ENCODE peak calls at places on chromosomes 1 and 21, in four cellular contexts. V is fibroblast of mammary gland, W is pancreas, P is AG04450. G is an unnamed sample.

GRCh38 chr1:55445416-55445815 is 230.3 kb upstream of the USP24 start:
- DNase-seq in V (no peak), W (no peak), P (no peak), G (no peak)

GRCh38 chr1:227043755-227044154 is 103.7 kb downstream of the COQ8A start:
- DNase-seq in V (peak), W (no peak), P (peak), G (no peak)

GRCh38 chr1:181793826-181794225 is 267.7 kb downstream of the ZNF648 start:
- DNase-seq in V (no peak), W (no peak), P (no peak), G (no peak)

GRCh38 chr1:145729661-145730436 is 10.6 kb downstream of the CD160 start:
- DNase-seq in V (peak), W (no peak), P (no peak), G (no peak)

GRCh38 chr1:183180213-183180612 is 5.9 kb upstream of the LAMC2 start:
- DNase-seq in V (peak), W (peak), P (peak), G (no peak)

GRCh38 chr1:67551375-67551774 is 121.2 kb upstream of the SERBP1 start:
- DNase-seq in V (no peak), W (no peak), P (no peak), G (no peak)

GRCh38 chr21:41071410-41071809 is 96.5 kb upstream of the BACE2 start:
- DNase-seq in V (no peak), W (no peak), P (no peak), G (no peak)

GRCh38 chr1:111516008-111516535 is 12.6 kb upstream of the ADORA3 start:
- DNase-seq in V (peak), W (no peak), P (no peak), G (no peak)

GRCh38 chr1:203268901-203269653 is 36.2 kb upstream of the BTG2 start:
- DNase-seq in V (peak), W (no peak), P (no peak), G (no peak)

GRCh38 chr1:147236959-147237791 is 5.3 kb upstream of the CHD1L start:
- DNase-seq in V (no peak), W (no peak), P (no peak), G (no peak)

GRCh38 chr1:111279144-111279543 is 11.5 kb upstream of the CHIA start:
- DNase-seq in V (no peak), W (no peak), P (no peak), G (no peak)

GRCh38 chr1:110639724-110640386 is 33.7 kb upstream of the KCNA2 start:
- DNase-seq in V (peak), W (no peak), P (no peak), G (no peak)

GRCh38 chr1:23619299-23620188 is 60.2 kb upstream of the ID3 start:
- DNase-seq in V (no peak), W (peak), P (no peak), G (no peak)

GRCh38 chr1:31434979-31435378 is 22.0 kb downstream of the SERINC2 start:
- DNase-seq in V (no peak), W (no peak), P (no peak), G (no peak)

GRCh38 chr21:36692125-36692843 is 6.6 kb upstream of the SIM2 start:
- DNase-seq in V (no peak), W (no peak), P (no peak), G (no peak)

GRCh38 chr1:171140466-171140865 is 44.6 kb upstream of the FMO2 start:
- DNase-seq in V (peak), W (no peak), P (no peak), G (peak)

GRCh38 chr1:93758842-93759515 is 77.3 kb upstream of the BCAR3 start:
- DNase-seq in V (peak), W (no peak), P (no peak), G (no peak)

GRCh38 chr1:21541330-21541729 is 32.1 kb downstream of the ALPL start:
- DNase-seq in V (no peak), W (no peak), P (no peak), G (no peak)

GRCh38 chr21:39681257-39681656 is 63.7 kb upstream of the IGSF5 start:
- DNase-seq in V (peak), W (no peak), P (no peak), G (no peak)
- H3K4me3 ChIP-seq in V (no peak), W (no peak), P (no peak), G (no peak)

GRCh38 chr1:3014041-3014440 is 7.2 kb upstream of the ACTRT2 start:
- DNase-seq in V (no peak), W (no peak), P (no peak), G (no peak)

GRCh38 chr1:3013371-3014038 is 7.8 kb upstream of the ACTRT2 start:
- DNase-seq in V (no peak), W (no peak), P (no peak), G (no peak)

GRCh38 chr1:3012511-3013291 is 8.6 kb upstream of the ACTRT2 start:
- DNase-seq in V (no peak), W (peak), P (no peak), G (no peak)

GRCh38 chr1:3011127-3011526 is 10.1 kb upstream of the ACTRT2 start:
- DNase-seq in V (no peak), W (no peak), P (no peak), G (no peak)

GRCh38 chr1:3011631-3012510 is 9.4 kb upstream of the ACTRT2 start:
- DNase-seq in V (no peak), W (no peak), P (no peak), G (no peak)
- H3K4me3 ChIP-seq in V (no peak), W (no peak), P (no peak), G (no peak)

GRCh38 chr1:38476111-38476783 is 383.3 kb downstream of the RRAGC start:
- DNase-seq in V (no peak), W (no peak), P (no peak), G (no peak)

GRCh38 chr1:38475624-38476005 is 384.0 kb downstream of the RRAGC start:
- DNase-seq in V (no peak), W (no peak), P (no peak), G (no peak)

GRCh38 chr1:38477811-38478210 is 381.8 kb downstream of the RRAGC start:
- DNase-seq in V (no peak), W (no peak), P (no peak), G (no peak)

GRCh38 chr1:38474738-38475623 is 384.6 kb downstream of the RRAGC start:
- DNase-seq in V (no peak), W (no peak), P (no peak), G (no peak)

GRCh38 chr1:38476784-38477175 is 382.8 kb downstream of the RRAGC start:
- DNase-seq in V (no peak), W (no peak), P (no peak), G (no peak)
- H3K4me3 ChIP-seq in V (no peak), W (peak), P (no peak), G (no peak)

GRCh38 chr21:35046880-35047229 is 2.2 kb downstream of the RUNX1 start:
- DNase-seq in V (no peak), W (no peak), P (no peak), G (no peak)

GRCh38 chr21:35051287-35051818 is 2.3 kb upstream of the RUNX1 start:
- DNase-seq in V (peak), W (peak), P (no peak), G (no peak)

GRCh38 chr21:35048183-35048601 is 910 bp downstream of the RUNX1 start:
- DNase-seq in V (no peak), W (no peak), P (no peak), G (no peak)

GRCh38 chr21:35050348-35051286 is 1.5 kb upstream of the RUNX1 start:
- DNase-seq in V (peak), W (no peak), P (no peak), G (no peak)

DNA sequence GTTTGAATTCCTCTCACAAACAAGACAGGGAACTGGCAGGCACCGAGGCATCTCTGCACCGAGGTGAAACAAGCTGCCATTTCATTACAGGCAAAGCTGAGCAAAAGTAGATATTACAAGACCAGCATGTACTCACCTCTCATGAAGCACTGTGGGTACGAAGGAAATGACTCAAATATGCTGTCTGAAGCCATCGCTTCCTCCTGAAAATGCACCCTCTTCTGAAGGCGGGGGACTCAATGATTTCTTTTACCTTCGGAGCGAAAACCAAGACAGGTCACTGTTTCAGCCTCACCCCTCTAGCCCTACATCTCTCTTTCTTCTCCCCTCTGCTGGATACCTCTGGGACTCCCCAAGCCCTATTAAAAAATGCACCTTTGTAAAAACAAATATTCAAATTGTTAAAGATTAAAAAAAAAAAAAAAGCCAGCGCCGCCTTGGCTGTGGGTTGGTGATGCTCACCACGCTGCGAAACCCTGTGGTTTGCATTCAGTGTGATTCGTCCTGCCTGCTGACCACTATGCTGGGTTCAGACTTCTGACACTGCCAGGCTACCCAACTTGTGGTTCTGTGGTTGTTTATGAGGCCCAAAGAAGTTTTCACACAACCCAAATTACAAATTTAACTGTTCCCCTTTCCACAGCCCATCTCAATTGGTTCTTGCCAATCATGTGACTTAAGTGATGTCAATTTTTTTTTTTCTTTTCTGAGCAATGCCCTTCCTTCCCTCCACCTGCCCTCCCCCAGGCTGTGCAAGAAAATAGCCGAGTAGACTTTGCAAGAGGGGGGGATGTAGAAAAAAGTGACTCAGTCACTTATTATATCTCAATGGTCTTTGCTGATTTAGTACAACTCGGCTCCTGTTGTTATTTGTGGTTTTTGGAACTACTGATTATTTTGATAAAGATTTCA is at the start of gene RUNX1:
- DNase-seq in V (peak), W (peak), P (no peak), G (no peak)
- H3K4me3 ChIP-seq in V (no peak), W (peak), P (peak), G (peak)

GRCh38 chr1:113984710-113985109 is 5.4 kb downstream of the OLFML3 start:
- DNase-seq in V (no peak), W (no peak), P (no peak), G (no peak)

GRCh38 chr1:113982955-113983742 is 3.9 kb downstream of the OLFML3 start:
- DNase-seq in V (no peak), W (no peak), P (no peak), G (no peak)

GRCh38 chr1:113981962-113982931 is 3.0 kb downstream of the OLFML3 start:
- DNase-seq in V (peak), W (peak), P (peak), G (peak)

GRCh38 chr1:113986802-113987201 is 7.5 kb downstream of the OLFML3 start:
- DNase-seq in V (no peak), W (no peak), P (no peak), G (no peak)

GRCh38 chr1:113983826-113984225 is 4.6 kb downstream of the OLFML3 start:
- DNase-seq in V (no peak), W (no peak), P (no peak), G (no peak)
- H3K4me3 ChIP-seq in V (no peak), W (no peak), P (peak), G (no peak)